ENCODE peak calls at places on chromosome 14, in eight cellular contexts. D is astrocyte of the spinal cord, L is GM12865, O is colonic mucosa, E is AG09309, V is heart left ventricle, G is lung, Y is pancreas. Q is an unnamed sample.

GRCh38 chr14:32576088-32576795 is 247.1 kb downstream of the AKAP6 start:
- DNase-seq in D (peak), L (peak), O (peak), E (no peak), V (peak), G (peak), Y (peak), Q (no peak)

GRCh38 chr14:37594238-37594915 is 672 bp downstream of the FOXA1 start:
- DNase-seq in D (peak), L (peak), O (peak), E (peak), V (no peak), G (peak), Y (peak), Q (peak)

GRCh38 chr14:69580009-69580577 is 5.4 kb upstream of the CCDC177 start:
- DNase-seq in D (peak), L (peak), O (no peak), E (peak), V (no peak), G (no peak), Y (no peak), Q (peak)

GRCh38 chr14:74546416-74546815 is 52.9 kb downstream of the ISCA2 start:
- DNase-seq in D (no peak), L (no peak), O (no peak), E (no peak), V (no peak), G (no peak), Y (no peak), Q (no peak)

GRCh38 chr14:57389646-57390036 is 745 bp upstream of the NAA30 start:
- DNase-seq in D (no peak), L (no peak), O (no peak), E (no peak), V (no peak), G (no peak), Y (no peak), Q (no peak)

GRCh38 chr14:25090716-25091454 is 40.9 kb upstream of the STXBP6 start:
- DNase-seq in D (peak), L (no peak), O (peak), E (peak), V (no peak), G (no peak), Y (peak), Q (no peak)

GRCh38 chr14:101715209-101716076 is 46.1 kb upstream of the PPP2R5C start:
- DNase-seq in D (no peak), L (no peak), O (peak), E (no peak), V (no peak), G (peak), Y (no peak), Q (no peak)

GRCh38 chr14:51544426-51544825 is 107.3 kb upstream of the FRMD6 start:
- DNase-seq in D (no peak), L (no peak), O (no peak), E (no peak), V (no peak), G (no peak), Y (no peak), Q (no peak)

GRCh38 chr14:94424371-94424770 is 28.2 kb downstream of the SERPINA11 start:
- DNase-seq in D (no peak), L (no peak), O (no peak), E (no peak), V (no peak), G (no peak), Y (no peak), Q (no peak)

GRCh38 chr14:99601301-99601945 is 2.6 kb downstream of the CCDC85C start:
- DNase-seq in D (peak), L (no peak), O (peak), E (no peak), V (no peak), G (peak), Y (no peak), Q (no peak)

GRCh38 chr14:65286443-65286842 is 126.1 kb upstream of the FUT8 start:
- DNase-seq in D (no peak), L (peak), O (no peak), E (no peak), V (no peak), G (no peak), Y (no peak), Q (no peak)

GRCh38 chr14:56803816-56804535 is 6.3 kb downstream of the OTX2 start:
- DNase-seq in D (no peak), L (no peak), O (no peak), E (no peak), V (no peak), G (no peak), Y (no peak), Q (no peak)

GRCh38 chr14:28375295-28375694 is 391.3 kb upstream of the FOXG1 start:
- DNase-seq in D (peak), L (no peak), O (no peak), E (no peak), V (no peak), G (no peak), Y (no peak), Q (no peak)
- TF ChIP-seq CTCF in D (peak), L (no peak), O (no peak), E (no peak), V (no peak), G (no peak), Y (no peak), Q (peak)

GRCh38 chr14:103714063-103714724 is 1.1 kb downstream of the XRCC3 start:
- DNase-seq in D (no peak), L (no peak), O (no peak), E (no peak), V (no peak), G (no peak), Y (no peak), Q (no peak)
- H3K4me3 ChIP-seq in D (peak), L (peak), O (peak), E (no peak), V (peak), G (no peak), Y (peak), Q (peak)

GRCh38 chr14:43503508-43503907 is 1003.6 kb downstream of the FSCB start:
- DNase-seq in D (no peak), L (no peak), O (no peak), E (no peak), V (no peak), G (no peak), Y (no peak), Q (no peak)
- TF ChIP-seq CTCF in D (no peak), L (no peak), O (no peak), E (no peak), V (no peak), G (no peak), Y (no peak), Q (no peak)

GRCh38 chr14:90454041-90455000 is 57.5 kb downstream of the CALM1 start:
- DNase-seq in D (peak), L (peak), O (peak), E (no peak), V (peak), G (peak), Y (peak), Q (no peak)
- H3K4me3 ChIP-seq in D (peak), L (no peak), O (peak), E (no peak), V (peak), G (no peak), Y (peak), Q (peak)

GRCh38 chr14:76329951-76330350 is 46.0 kb upstream of the ESRRB start:
- DNase-seq in D (no peak), L (no peak), O (no peak), E (no peak), V (no peak), G (no peak), Y (no peak), Q (no peak)
- TF ChIP-seq CTCF in D (no peak), L (no peak), O (no peak), E (no peak), V (no peak), G (no peak), Y (no peak), Q (no peak)

DNA sequence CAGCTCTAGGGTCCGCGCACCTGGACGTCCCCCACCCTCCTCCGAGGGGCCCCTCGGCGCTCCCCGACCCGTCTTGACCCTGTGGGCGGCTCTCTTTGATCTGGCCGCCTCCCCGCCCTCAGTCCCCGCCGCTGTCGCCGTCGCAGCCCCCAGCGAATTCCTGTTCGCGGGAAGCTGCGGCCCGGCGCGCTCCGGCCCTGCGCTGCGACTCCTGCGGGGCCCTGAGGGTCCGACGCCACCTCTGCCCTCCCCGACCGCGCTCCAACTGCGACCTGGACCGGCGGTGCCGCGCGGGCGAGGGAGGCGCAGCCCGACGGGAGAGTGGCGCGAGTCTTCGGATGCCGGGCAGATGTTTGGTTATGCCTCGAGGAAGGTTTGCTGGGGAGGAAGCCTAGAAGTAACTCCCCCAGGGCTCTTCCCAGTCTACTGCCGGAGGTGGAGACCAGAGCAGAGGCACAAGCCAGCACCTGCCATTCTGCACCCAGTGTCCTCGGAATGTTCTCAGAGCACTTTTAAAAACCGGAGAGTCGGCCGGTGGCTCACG is 440 bp upstream of the ISM2 start:
- DNase-seq in D (no peak), L (no peak), O (no peak), E (no peak), V (no peak), G (no peak), Y (no peak), Q (no peak)
- H3K4me3 ChIP-seq in D (peak), L (peak), O (peak), E (peak), V (peak), G (peak), Y (peak), Q (peak)

Q was measured in AG04449.